ENCODE peak calls at places on chromosome 5, in six cellular contexts. O, X, E, R, A and U are unnamed samples. For H3K4me1, the result is how much of the 10 kb centered on the place peaks cover.

GRCh38 chr5:136001531-136001930 is 27.3 kb upstream of the TGFBI start:
- DNase-seq in R (no peak), E (no peak), X (peak), O (no peak), A (no peak), U (no peak)

GRCh38 chr5:102638912-102639652 is 116.0 kb upstream of the PAM start:
- DNase-seq in E (no peak), A (no peak), X (no peak), R (no peak), O (no peak), U (no peak)

GRCh38 chr5:78504726-78505431 is 143.7 kb downstream of the LHFPL2 start:
- DNase-seq in X (peak), R (peak), O (peak), A (peak), E (peak), U (peak)

GRCh38 chr5:124665035-124665434 is 81.4 kb downstream of the ZNF608 start:
- DNase-seq in O (no peak), E (no peak), A (no peak), R (no peak), X (no peak), U (no peak)

GRCh38 chr5:169814522-169814921 is 165.8 kb downstream of the INSYN2B start:
- DNase-seq in O (no peak), R (no peak), E (no peak), X (peak), A (no peak), U (no peak)

GRCh38 chr5:378976-379742 is 57.6 kb downstream of the AHRR start:
- DNase-seq in O (peak), X (peak), A (peak), E (peak), R (no peak), U (peak)

GRCh38 chr5:134460551-134460950 is 48.9 kb upstream of the CDKN2AIPNL start:
- DNase-seq in A (no peak), O (peak), X (no peak), E (peak), R (no peak), U (no peak)

GRCh38 chr5:76583163-76584047 is 39.8 kb downstream of the F2RL2 start:
- DNase-seq in X (peak), A (no peak), E (no peak), R (no peak), O (no peak), U (no peak)

GRCh38 chr5:83095973-83096539 is 18.7 kb downstream of the XRCC4 start:
- DNase-seq in R (no peak), E (no peak), A (no peak), X (peak), O (peak), U (peak)

DNA sequence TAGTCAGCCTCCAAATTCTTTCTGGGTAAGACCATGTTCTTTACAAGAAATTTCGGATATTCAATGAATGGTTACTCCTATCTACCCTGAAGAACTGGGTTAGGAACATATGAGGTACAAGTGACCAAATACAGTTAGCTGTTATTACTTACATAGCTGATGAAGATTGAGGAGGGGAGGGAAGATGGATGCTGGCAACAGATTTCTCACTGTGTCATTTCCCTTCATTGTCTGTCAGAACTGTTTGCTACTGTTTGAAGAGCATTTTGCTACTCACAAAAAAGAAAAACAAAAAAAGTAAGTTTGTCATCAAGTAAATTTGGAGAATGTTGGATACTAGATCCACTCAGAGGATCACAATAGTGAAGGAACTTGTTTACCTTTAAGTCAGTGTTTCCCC is 53.7 kb downstream of the ENC1 start:
- DNase-seq in O (no peak), R (no peak), A (no peak), E (no peak), X (no peak), U (no peak)
- H3K4me1 ChIP-seq in O (under half), R (under half), A (under half), E (under half), X (under half), U (under half)

GRCh38 chr5:111935022-111935421 is 178.0 kb upstream of the NREP start:
- DNase-seq in O (no peak), A (no peak), X (no peak), E (no peak), R (no peak), U (no peak)
- H3K4me1 ChIP-seq in O (under half), A (under half), X (under half), E (under half), R (under half), U (half or more)

DNA sequence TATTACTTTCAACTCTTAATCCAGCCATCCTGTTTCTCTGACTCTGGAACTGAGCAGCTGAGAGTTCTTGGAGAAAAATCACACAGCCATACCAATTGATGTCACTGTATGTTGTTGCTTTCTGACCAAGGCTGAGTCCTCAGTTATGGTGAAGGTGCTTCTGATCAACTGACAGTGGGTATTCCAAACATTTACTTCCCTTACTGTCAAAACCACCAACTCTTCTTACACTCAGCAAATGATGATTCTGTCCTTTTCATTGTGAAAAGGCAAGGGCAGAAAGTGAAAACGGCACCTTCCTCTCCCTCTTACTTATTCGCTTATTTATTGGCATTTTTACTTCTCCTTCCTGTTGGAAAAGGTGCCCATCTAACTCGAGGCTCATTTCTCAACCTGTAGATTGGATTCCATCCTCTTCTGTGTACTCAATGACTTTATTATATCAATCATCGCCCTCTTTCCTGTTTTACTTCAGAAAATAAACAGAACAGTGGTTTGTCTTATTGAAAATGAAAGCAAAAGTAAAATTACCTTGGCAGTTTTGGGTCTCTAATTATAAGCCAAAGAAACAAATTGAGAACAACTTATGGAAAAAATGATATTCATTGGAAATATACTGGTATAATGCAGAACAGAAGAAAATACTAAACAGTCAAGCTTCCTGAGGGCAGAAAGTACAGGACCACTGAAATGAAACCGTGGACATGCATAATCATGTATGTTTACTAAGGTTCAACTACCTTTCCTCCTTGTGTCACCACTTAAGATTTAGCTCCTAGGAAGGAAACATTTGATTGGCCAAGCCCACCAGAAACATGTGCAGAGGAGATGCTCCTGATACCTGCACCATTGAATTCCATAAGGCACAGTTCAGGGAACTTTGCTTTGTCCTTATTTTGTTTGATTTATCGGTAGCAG is 104.5 kb upstream of the CHD1 start:
- DNase-seq in X (peak), O (no peak), A (no peak), E (no peak), R (no peak), U (no peak)
- H3K4me1 ChIP-seq in X (under half), O (under half), A (under half), E (under half), R (under half), U (under half)

DNA sequence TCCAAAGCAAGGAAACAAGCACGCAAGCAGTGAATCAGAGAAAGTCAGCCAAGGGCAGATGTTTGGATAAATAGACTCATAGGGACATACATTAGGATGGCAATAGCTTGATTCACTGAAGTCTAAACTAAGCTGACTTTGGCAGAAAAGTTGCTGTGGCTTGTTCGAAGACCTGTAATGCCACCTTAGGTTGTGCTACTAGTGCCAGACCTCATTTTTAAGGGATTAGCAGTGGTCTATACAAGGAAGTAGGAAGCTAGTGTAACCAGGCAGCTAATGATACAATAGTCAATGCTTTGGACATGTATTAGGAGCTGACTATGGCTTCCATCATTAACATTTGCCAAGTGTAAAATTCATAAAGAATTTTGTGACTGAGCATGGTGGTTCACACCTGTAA is 63.1 kb downstream of the FCHO2 start:
- DNase-seq in E (no peak), A (no peak), X (no peak), R (no peak), O (no peak), U (no peak)
- H3K4me1 ChIP-seq in E (under half), A (under half), X (under half), R (under half), O (under half), U (under half)